ENCODE peak calls at places on chromosome 15, in six cellular contexts. V is AG04449, S is astrocyte, X is astrocyte of the spinal cord, N is lower leg skin, A is AG09309. C is an unnamed sample.

GRCh38 chr15:74616020-74616939 is 644 bp downstream of the CLK3 start:
- DNase-seq in S (peak; percentile 28), X (peak; percentile 48), N (peak; percentile 96), A (no peak), V (no peak), C (peak; percentile 69)

GRCh38 chr15:69531302-69532027 is 78.8 kb downstream of the RPLP1 start:
- DNase-seq in A (no peak), X (no peak), S (no peak), N (peak; percentile 46), V (no peak), C (no peak)

GRCh38 chr15:72786946-72787345 is 3.4 kb upstream of the ADPGK start:
- DNase-seq in V (no peak), N (no peak), X (no peak), S (no peak), A (no peak), C (no peak)

GRCh38 chr15:33844186-33844585 is 124.1 kb upstream of the CHRM5 start:
- DNase-seq in N (no peak), A (no peak), X (no peak), V (no peak), S (no peak), C (no peak)

GRCh38 chr15:85587707-85588441 is 206.9 kb downstream of the KLHL25 start:
- DNase-seq in V (no peak), A (no peak), X (peak; percentile 79), S (peak; percentile 86), N (no peak), C (peak; percentile 79)

GRCh38 chr15:68620721-68621528 is 42.1 kb downstream of the CORO2B start:
- DNase-seq in S (peak; percentile 96), N (peak; percentile 98), X (peak; percentile 98), A (peak; percentile 95), V (peak; percentile 81), C (peak; percentile 99)

GRCh38 chr15:57667171-57667924 is 39.2 kb upstream of the POLR2M start:
- DNase-seq in A (no peak), V (peak; percentile 21), S (peak; percentile 70), X (peak; percentile 70), N (no peak), C (peak; percentile 79)

GRCh38 chr15:62855085-62855476 is 187.5 kb upstream of the TPM1 start:
- DNase-seq in X (no peak), N (no peak), A (no peak), V (no peak), S (no peak), C (no peak)

GRCh38 chr15:38259134-38259533 is 6.5 kb downstream of the SPRED1 start:
- DNase-seq in X (no peak), N (no peak), A (no peak), V (no peak), S (no peak), C (no peak)

GRCh38 chr15:90840954-90841353 is 27.4 kb upstream of the FURIN start:
- DNase-seq in A (no peak), X (no peak), S (peak; percentile 22), N (no peak), V (no peak), C (no peak)

GRCh38 chr15:38129531-38130199 is 123.0 kb upstream of the SPRED1 start:
- DNase-seq in A (peak; percentile 99), X (peak; percentile 99), S (peak; percentile 100), V (peak; percentile 85), N (peak; percentile 90), C (peak; percentile 98)

GRCh38 chr15:66476535-66476934 is 21.0 kb downstream of the SNAPC5 start:
- DNase-seq in X (no peak), N (peak; percentile 54), V (no peak), S (no peak), A (no peak), C (no peak)

GRCh38 chr15:91408476-91409076 is 308.5 kb downstream of the SV2B start:
- DNase-seq in V (no peak), S (peak; percentile 38), X (no peak), N (no peak), A (no peak), C (peak; percentile 4)

GRCh38 chr15:31391687-31392671 is 65.3 kb downstream of the KLF13 start:
- DNase-seq in A (peak; percentile 27), N (peak; percentile 99), V (no peak), X (peak; percentile 48), S (peak; percentile 56), C (peak; percentile 59)

GRCh38 chr15:33380406-33380805 is 69.6 kb downstream of the RYR3 start:
- DNase-seq in V (no peak), S (no peak), X (no peak), A (no peak), N (no peak), C (no peak)

GRCh38 chr15:48191574-48192225 is at the start of gene CTXN2:
- DNase-seq in X (no peak), V (no peak), N (no peak), A (no peak), S (peak; percentile 11), C (peak; percentile 16)

GRCh38 chr15:34644061-34644460 is 60.6 kb upstream of the GOLGA8B start:
- DNase-seq in V (peak; percentile 71), X (peak; percentile 89), N (no peak), S (peak; percentile 91), A (peak; percentile 58), C (peak; percentile 99)

GRCh38 chr15:62464705-62465104 is 299.6 kb upstream of the C2CD4B start:
- DNase-seq in S (peak; percentile 60), A (no peak), N (no peak), V (peak; percentile 34), X (peak; percentile 20), C (peak; percentile 63)

GRCh38 chr15:91444656-91445055 is 344.6 kb downstream of the SV2B start:
- DNase-seq in X (no peak), A (no peak), S (peak; percentile 4), V (no peak), N (no peak), C (no peak)

GRCh38 chr15:88223099-88223498 is 33.4 kb downstream of the NTRK3 start:
- DNase-seq in S (no peak), N (no peak), X (no peak), V (no peak), A (no peak), C (no peak)

GRCh38 chr15:65980824-65981456 is 111.6 kb downstream of the RAB11A start:
- DNase-seq in N (no peak), A (peak; percentile 53), S (peak; percentile 70), X (peak; percentile 71), V (peak; percentile 56), C (peak; percentile 92)

GRCh38 chr15:85580914-85581313 is 200.5 kb downstream of the AKAP13 start:
- DNase-seq in X (no peak), N (no peak), V (no peak), S (no peak), A (no peak), C (peak; percentile 37)

GRCh38 chr15:91887921-91888373 is 34.4 kb downstream of the SLCO3A1 start:
- DNase-seq in N (peak; percentile 71), V (no peak), X (peak; percentile 12), S (peak; percentile 19), A (no peak), C (no peak)

GRCh38 chr15:74417230-74417629 is 16.5 kb downstream of the SEMA7A start:
- DNase-seq in N (no peak), A (no peak), V (peak; percentile 3), S (peak; percentile 73), X (peak; percentile 55), C (no peak)

DNA sequence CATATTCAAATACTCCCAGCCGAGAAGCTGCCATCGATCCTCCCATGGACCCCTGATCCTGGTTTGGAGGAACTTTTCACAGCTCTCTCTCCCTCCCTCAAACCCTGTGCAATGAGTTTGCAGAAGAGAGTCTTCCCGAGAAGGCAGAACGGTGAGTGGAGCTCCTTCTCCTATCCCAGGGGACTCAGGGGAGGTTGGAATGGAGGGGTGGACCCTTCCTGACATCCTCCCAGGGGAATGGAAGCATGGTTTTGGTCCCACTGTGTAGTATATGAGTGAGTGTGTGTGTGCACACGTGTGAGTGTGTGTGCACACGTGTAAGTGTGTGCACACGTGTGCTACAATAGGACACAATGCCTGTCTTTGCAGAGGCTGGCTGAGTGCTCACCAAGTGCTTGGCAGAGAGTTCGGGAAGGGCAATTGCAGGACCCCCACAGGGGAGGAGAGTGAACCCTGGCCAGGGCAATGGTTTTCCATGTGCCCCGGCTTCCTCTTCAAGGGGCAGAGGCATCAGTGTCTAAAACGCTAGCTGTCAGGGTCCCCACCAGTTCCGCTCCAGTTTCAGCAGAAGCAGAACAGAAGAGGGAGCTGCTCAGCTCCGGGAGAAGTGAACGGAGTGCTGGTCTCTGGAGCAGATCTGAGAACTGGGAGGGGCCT is 13.8 kb upstream of the IL16 start:
- DNase-seq in S (no peak), A (no peak), V (no peak), X (no peak), N (no peak), C (no peak)
- TF ChIP-seq CTCF in S (no peak), A (peak; percentile 42), V (no peak), X (no peak), N (no peak), C (peak; percentile 36)

GRCh38 chr15:82802497-82802896 is 3.4 kb downstream of the FSD2 start:
- DNase-seq in X (no peak), A (no peak), S (no peak), V (no peak), N (no peak), C (no peak)
- H3K4me3 ChIP-seq in X (no peak overlapping the region), A (no peak overlapping the region), S (no peak overlapping the region), V (no peak overlapping the region), N (no peak overlapping the region), C (no peak overlapping the region)

GRCh38 chr15:35914573-35914972 is 368.6 kb upstream of the DPH6 start:
- DNase-seq in N (no peak), A (no peak), X (no peak), V (no peak), S (no peak), C (no peak)
- TF ChIP-seq CTCF in N (no peak), A (no peak), X (no peak), V (no peak), S (no peak), C (no peak)

GRCh38 chr15:28094732-28095521 is 4.2 kb downstream of the OCA2 start:
- DNase-seq in S (no peak), N (peak; percentile 91), X (no peak), A (no peak), V (no peak), C (no peak)
- H3K4me3 ChIP-seq in S (no peak overlapping the region), N (peak overlapping the region; percentile 32), X (peak overlapping the region; percentile 44), A (no peak overlapping the region), V (peak overlapping the region; percentile 23), C (peak overlapping the region; percentile 54)

GRCh38 chr15:78317145-78317836 is 17.9 kb upstream of the SKIC8 start:
- DNase-seq in S (no peak), N (no peak), X (no peak), V (no peak), A (no peak), C (no peak)
- TF ChIP-seq CTCF in S (no peak), N (no peak), X (peak; percentile 11), V (no peak), A (no peak), C (peak; percentile 37)